ENCODE peak calls at places on chromosome 11, in seven cellular contexts. One of them, this sample, is unnamed.

GRCh38 chr11:75499423-75500305 is 26.1 kb downstream of the GDPD5 start:
- DNase-seq in dorsolateral prefrontal cortex: no peak
- DNase-seq in Panc1: no peak
- DNase-seq in small intestine: no peak
- DNase-seq in A673: no peak
- DNase-seq in IMR-90: peak; percentile 95
- DNase-seq in substantia nigra: no peak
- DNase-seq in this sample: no peak

GRCh38 chr11:121479355-121479754 is 26.6 kb upstream of the SORL1-AS1 start:
- DNase-seq in dorsolateral prefrontal cortex: no peak
- DNase-seq in small intestine: no peak
- DNase-seq in IMR-90: no peak
- DNase-seq in Panc1: no peak
- DNase-seq in substantia nigra: no peak
- DNase-seq in A673: no peak
- DNase-seq in this sample: peak; percentile 73

GRCh38 chr11:82975882-82976281 is 74.3 kb downstream of the DDIAS start:
- DNase-seq in small intestine: no peak
- DNase-seq in substantia nigra: no peak
- DNase-seq in dorsolateral prefrontal cortex: no peak
- DNase-seq in IMR-90: no peak
- DNase-seq in Panc1: no peak
- DNase-seq in A673: no peak
- DNase-seq in this sample: no peak

GRCh38 chr11:79336740-79337517 is 103.9 kb downstream of the TENM4 start:
- DNase-seq in small intestine: no peak
- DNase-seq in substantia nigra: no peak
- DNase-seq in Panc1: no peak
- DNase-seq in IMR-90: peak; percentile 24
- DNase-seq in A673: no peak
- DNase-seq in dorsolateral prefrontal cortex: no peak
- DNase-seq in this sample: no peak

GRCh38 chr11:121112498-121113455 is 11.7 kb downstream of the TECTA start:
- DNase-seq in A673: peak; percentile 82
- DNase-seq in substantia nigra: peak; percentile 22
- DNase-seq in IMR-90: peak; percentile 82
- DNase-seq in small intestine: peak; percentile 56
- DNase-seq in dorsolateral prefrontal cortex: peak; percentile 81
- DNase-seq in Panc1: no peak
- DNase-seq in this sample: peak; percentile 68

GRCh38 chr11:22491826-22492225 is 133.8 kb downstream of the FANCF start:
- DNase-seq in A673: peak; percentile 88
- DNase-seq in IMR-90: peak; percentile 4
- DNase-seq in dorsolateral prefrontal cortex: peak; percentile 41
- DNase-seq in small intestine: no peak
- DNase-seq in substantia nigra: no peak
- DNase-seq in Panc1: no peak
- DNase-seq in this sample: no peak

GRCh38 chr11:5476184-5476819 is 12.2 kb upstream of the OR52D1 start:
- DNase-seq in IMR-90: peak; percentile 57
- DNase-seq in dorsolateral prefrontal cortex: no peak
- DNase-seq in Panc1: peak; percentile 39
- DNase-seq in small intestine: peak; percentile 59
- DNase-seq in A673: peak; percentile 52
- DNase-seq in substantia nigra: no peak
- DNase-seq in this sample: peak; percentile 20

GRCh38 chr11:117610045-117610444 is 187.0 kb downstream of the DSCAML1 start:
- DNase-seq in Panc1: no peak
- DNase-seq in A673: no peak
- DNase-seq in substantia nigra: no peak
- DNase-seq in dorsolateral prefrontal cortex: peak; percentile 14
- DNase-seq in small intestine: no peak
- DNase-seq in IMR-90: peak; percentile 51
- DNase-seq in this sample: no peak

GRCh38 chr11:33387586-33387985 is 130.4 kb downstream of the HIPK3 start:
- DNase-seq in dorsolateral prefrontal cortex: no peak
- DNase-seq in substantia nigra: no peak
- DNase-seq in small intestine: no peak
- DNase-seq in IMR-90: no peak
- DNase-seq in Panc1: no peak
- DNase-seq in A673: no peak
- DNase-seq in this sample: no peak

GRCh38 chr11:20464566-20464965 is 77.0 kb downstream of the PRMT3 start:
- DNase-seq in Panc1: no peak
- DNase-seq in IMR-90: no peak
- DNase-seq in A673: no peak
- DNase-seq in substantia nigra: no peak
- DNase-seq in small intestine: peak; percentile 46
- DNase-seq in dorsolateral prefrontal cortex: no peak
- DNase-seq in this sample: no peak

GRCh38 chr11:36478700-36479329 is 31.3 kb downstream of the TRAF6 start:
- DNase-seq in IMR-90: peak; percentile 59
- DNase-seq in substantia nigra: peak; percentile 17
- DNase-seq in Panc1: peak; percentile 28
- DNase-seq in small intestine: peak; percentile 58
- DNase-seq in A673: peak; percentile 93
- DNase-seq in dorsolateral prefrontal cortex: no peak
- DNase-seq in this sample: no peak

GRCh38 chr11:80495116-80495515 is 1054.3 kb upstream of the TENM4 start:
- DNase-seq in A673: no peak
- DNase-seq in IMR-90: no peak
- DNase-seq in Panc1: no peak
- DNase-seq in dorsolateral prefrontal cortex: no peak
- DNase-seq in substantia nigra: no peak
- DNase-seq in small intestine: no peak
- DNase-seq in this sample: no peak

GRCh38 chr11:59776210-59777066 is 21.3 kb downstream of the STX3 start:
- DNase-seq in substantia nigra: no peak
- DNase-seq in small intestine: peak; percentile 97
- DNase-seq in A673: no peak
- DNase-seq in Panc1: peak; percentile 81
- DNase-seq in IMR-90: peak; percentile 78
- DNase-seq in dorsolateral prefrontal cortex: no peak
- DNase-seq in this sample: no peak

GRCh38 chr11:128709402-128709801 is 15.5 kb downstream of the FLI1 start:
- DNase-seq in small intestine: no peak
- DNase-seq in A673: peak; percentile 72
- DNase-seq in Panc1: no peak
- DNase-seq in substantia nigra: no peak
- DNase-seq in dorsolateral prefrontal cortex: no peak
- DNase-seq in IMR-90: peak; percentile 98
- DNase-seq in this sample: no peak

GRCh38 chr11:75031771-75032549 is 43.2 kb downstream of the NEU3 start:
- DNase-seq in IMR-90: peak; percentile 78
- DNase-seq in Panc1: no peak
- DNase-seq in small intestine: peak; percentile 75
- DNase-seq in substantia nigra: peak; percentile 8
- DNase-seq in A673: peak; percentile 74
- DNase-seq in dorsolateral prefrontal cortex: peak; percentile 76
- DNase-seq in this sample: peak; percentile 47

GRCh38 chr11:92702037-92702436 is 267.4 kb upstream of the MTNR1B start:
- DNase-seq in dorsolateral prefrontal cortex: no peak
- DNase-seq in small intestine: no peak
- DNase-seq in A673: no peak
- DNase-seq in Panc1: no peak
- DNase-seq in IMR-90: peak; percentile 3
- DNase-seq in substantia nigra: no peak
- DNase-seq in this sample: no peak

GRCh38 chr11:99241059-99241458 is 220.3 kb downstream of the CNTN5 start:
- DNase-seq in IMR-90: no peak
- DNase-seq in substantia nigra: no peak
- DNase-seq in Panc1: no peak
- DNase-seq in A673: no peak
- DNase-seq in small intestine: no peak
- DNase-seq in dorsolateral prefrontal cortex: no peak
- DNase-seq in this sample: no peak

GRCh38 chr11:103097279-103097678 is 5.3 kb upstream of the DCUN1D5 start:
- DNase-seq in substantia nigra: no peak
- DNase-seq in IMR-90: no peak
- DNase-seq in Panc1: no peak
- DNase-seq in small intestine: no peak
- DNase-seq in dorsolateral prefrontal cortex: no peak
- DNase-seq in A673: no peak
- DNase-seq in this sample: no peak

GRCh38 chr11:35641206-35641885 is 21.2 kb upstream of the TRIM44 start:
- DNase-seq in Panc1: no peak
- DNase-seq in small intestine: no peak
- DNase-seq in IMR-90: no peak
- DNase-seq in A673: peak; percentile 82
- DNase-seq in dorsolateral prefrontal cortex: no peak
- DNase-seq in substantia nigra: no peak
- DNase-seq in this sample: no peak

GRCh38 chr11:109898592-109898991 is 194.6 kb upstream of the ZC3H12C start:
- DNase-seq in small intestine: no peak
- DNase-seq in Panc1: no peak
- DNase-seq in IMR-90: no peak
- DNase-seq in dorsolateral prefrontal cortex: no peak
- DNase-seq in substantia nigra: no peak
- DNase-seq in A673: no peak
- DNase-seq in this sample: no peak

DNA sequence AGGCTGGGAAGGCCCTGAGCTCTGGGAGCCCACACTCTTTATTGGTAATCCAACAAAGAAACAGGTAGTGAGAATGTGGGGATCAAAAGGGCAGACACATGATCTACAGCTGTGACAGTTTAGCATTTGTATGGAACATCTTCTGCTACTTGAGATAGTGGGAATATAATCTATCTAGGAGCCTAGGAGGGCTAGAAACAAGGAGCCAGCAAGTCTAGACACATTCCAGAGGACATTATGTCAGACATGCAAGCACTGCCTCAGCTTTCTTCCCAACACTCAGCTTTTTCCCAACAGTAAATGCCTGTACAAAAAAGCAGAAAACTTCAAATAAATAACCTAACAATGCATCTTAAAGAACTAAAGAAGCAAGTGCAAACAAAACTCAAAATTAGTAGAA is 1150.6 kb upstream of the RAG2 start:
- DNase-seq in Panc1: no peak
- DNase-seq in small intestine: no peak
- DNase-seq in substantia nigra: no peak
- DNase-seq in A673: no peak
- DNase-seq in IMR-90: no peak
- DNase-seq in dorsolateral prefrontal cortex: no peak
- DNase-seq in this sample: no peak
- H3K27ac ChIP-seq in Panc1: no peak overlapping the region
- H3K27ac ChIP-seq in small intestine: no peak overlapping the region
- H3K27ac ChIP-seq in substantia nigra: no peak overlapping the region
- H3K27ac ChIP-seq in A673: no peak overlapping the region
- H3K27ac ChIP-seq in IMR-90: no peak overlapping the region
- H3K27ac ChIP-seq in dorsolateral prefrontal cortex: no peak overlapping the region
- H3K27ac ChIP-seq in this sample: no peak overlapping the region

DNA sequence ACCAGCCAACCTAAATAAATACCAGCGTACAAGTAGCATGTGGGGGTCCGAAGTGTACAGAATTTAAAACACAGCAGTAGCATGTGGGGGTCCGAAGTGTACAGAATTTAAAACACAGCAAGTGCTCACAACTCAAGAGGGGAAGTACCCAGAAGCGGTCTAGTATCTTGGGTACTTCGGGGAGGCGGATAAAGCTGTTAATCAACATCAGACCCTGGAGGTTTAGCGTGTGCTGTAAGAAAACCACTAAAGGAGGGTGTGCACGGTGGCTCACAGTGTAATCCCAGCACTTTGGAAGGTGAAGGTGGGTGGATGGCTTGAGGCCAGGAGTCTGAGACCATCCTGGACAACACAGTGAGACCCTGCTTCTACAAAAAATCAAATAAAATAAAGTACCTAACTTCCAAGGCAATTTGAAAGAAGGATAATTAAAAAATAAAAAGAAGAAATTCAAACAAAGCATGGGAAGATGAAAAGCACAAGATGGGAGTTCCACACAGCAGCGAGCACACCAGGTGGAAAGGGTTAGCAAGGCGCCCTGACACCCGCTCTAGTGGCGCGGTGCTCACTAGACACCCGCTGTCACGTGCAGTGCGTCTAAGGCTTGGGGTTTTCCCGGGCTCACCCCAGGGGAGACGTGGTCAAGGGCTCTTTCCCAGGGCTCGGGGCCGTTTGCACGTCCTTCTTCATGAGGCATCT is 35.0 kb upstream of the MOB2 start:
- DNase-seq in substantia nigra: no peak
- DNase-seq in Panc1: no peak
- DNase-seq in small intestine: no peak
- DNase-seq in dorsolateral prefrontal cortex: no peak
- DNase-seq in A673: no peak
- DNase-seq in IMR-90: no peak
- DNase-seq in this sample: no peak
- H3K27ac ChIP-seq in substantia nigra: no peak overlapping the region
- H3K27ac ChIP-seq in Panc1: no peak overlapping the region
- H3K27ac ChIP-seq in small intestine: no peak overlapping the region
- H3K27ac ChIP-seq in dorsolateral prefrontal cortex: no peak overlapping the region
- H3K27ac ChIP-seq in A673: no peak overlapping the region
- H3K27ac ChIP-seq in IMR-90: no peak overlapping the region
- H3K27ac ChIP-seq in this sample: no peak overlapping the region

GRCh38 chr11:86061483-86061882 is 7.4 kb downstream of the PICALM start:
- DNase-seq in IMR-90: no peak
- DNase-seq in substantia nigra: no peak
- DNase-seq in small intestine: no peak
- DNase-seq in A673: no peak
- DNase-seq in Panc1: no peak
- DNase-seq in dorsolateral prefrontal cortex: no peak
- DNase-seq in this sample: no peak
- H3K27ac ChIP-seq in IMR-90: no peak overlapping the region
- H3K27ac ChIP-seq in substantia nigra: no peak overlapping the region
- H3K27ac ChIP-seq in small intestine: no peak overlapping the region
- H3K27ac ChIP-seq in A673: peak overlapping the region; percentile 55
- H3K27ac ChIP-seq in Panc1: no peak overlapping the region
- H3K27ac ChIP-seq in dorsolateral prefrontal cortex: peak overlapping the region; percentile 61
- H3K27ac ChIP-seq in this sample: no peak overlapping the region

DNA sequence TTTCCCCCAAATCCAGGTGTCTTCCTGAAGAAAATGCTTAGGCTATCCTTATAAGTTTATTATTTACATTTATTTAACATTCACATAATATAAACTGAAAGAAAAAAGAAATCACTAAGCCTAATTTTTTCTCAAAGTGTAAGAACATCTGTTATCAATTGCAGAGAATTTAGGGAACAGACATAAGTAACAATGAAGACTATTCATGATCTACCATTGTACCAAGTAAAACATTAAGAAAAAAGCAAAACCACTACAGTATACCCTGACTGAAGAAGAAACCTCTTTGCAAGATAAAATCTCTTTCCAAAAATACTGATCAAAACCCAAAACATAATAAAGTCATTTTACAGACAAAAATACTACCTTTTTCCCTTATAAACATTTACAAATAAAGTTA is 60.5 kb downstream of the NUP98 start:
- DNase-seq in IMR-90: no peak
- DNase-seq in A673: no peak
- DNase-seq in Panc1: no peak
- DNase-seq in small intestine: no peak
- DNase-seq in dorsolateral prefrontal cortex: no peak
- DNase-seq in substantia nigra: no peak
- DNase-seq in this sample: no peak
- H3K27ac ChIP-seq in IMR-90: no peak overlapping the region
- H3K27ac ChIP-seq in A673: no peak overlapping the region
- H3K27ac ChIP-seq in Panc1: no peak overlapping the region
- H3K27ac ChIP-seq in small intestine: no peak overlapping the region
- H3K27ac ChIP-seq in dorsolateral prefrontal cortex: no peak overlapping the region
- H3K27ac ChIP-seq in substantia nigra: no peak overlapping the region
- H3K27ac ChIP-seq in this sample: no peak overlapping the region

GRCh38 chr11:57977709-57978108 is 46.0 kb upstream of the OR9Q1 start:
- DNase-seq in A673: no peak
- DNase-seq in IMR-90: no peak
- DNase-seq in Panc1: no peak
- DNase-seq in small intestine: no peak
- DNase-seq in substantia nigra: no peak
- DNase-seq in dorsolateral prefrontal cortex: no peak
- DNase-seq in this sample: no peak
- H3K27ac ChIP-seq in A673: no peak overlapping the region
- H3K27ac ChIP-seq in IMR-90: no peak overlapping the region
- H3K27ac ChIP-seq in Panc1: no peak overlapping the region
- H3K27ac ChIP-seq in small intestine: no peak overlapping the region
- H3K27ac ChIP-seq in substantia nigra: no peak overlapping the region
- H3K27ac ChIP-seq in dorsolateral prefrontal cortex: no peak overlapping the region
- H3K27ac ChIP-seq in this sample: no peak overlapping the region